ENCODE peak calls at places on chromosomes 1 and 21, in seven cellular contexts. E is stimulated activated naive CD8-positive, alpha-beta T cell treated with anti-CD3 and anti-CD28 coated beads, Interleukin-15, Interleukin-2, amounts not matched to agents 100 U/mL and 50 U/mL, for 24 hours; J is smooth muscle cell of the brain vasculature; N is fibroblast of the aortic adventitia; P is SK-N-MC; O is NCI-H524; G is GM19239. R is an unnamed sample.

GRCh38 chr1:14415396-14415795 is 183.1 kb upstream of the KAZN start:
- DNase-seq in G (no peak), O (no peak), N (no peak), E (peak), J (no peak), P (no peak), R (no peak)

GRCh38 chr1:67629370-67630075 is 55.5 kb upstream of the GADD45A start:
- DNase-seq in N (peak), G (no peak), O (no peak), E (no peak), J (no peak), P (no peak), R (no peak)

GRCh38 chr1:172609528-172609927 is 49.4 kb upstream of the FASLG start:
- DNase-seq in G (no peak), E (no peak), J (no peak), N (peak), O (no peak), P (no peak), R (peak)

GRCh38 chr1:202230061-202230938 is 36.7 kb downstream of the LGR6 start:
- DNase-seq in O (no peak), E (no peak), P (no peak), N (no peak), G (no peak), J (no peak), R (no peak)

GRCh38 chr1:167635233-167635648 is 5.2 kb downstream of the RCSD1 start:
- DNase-seq in P (no peak), G (no peak), O (peak), J (peak), N (peak), E (no peak), R (no peak)

GRCh38 chr1:156816561-156817328 is at the start of gene SH2D2A:
- DNase-seq in P (no peak), E (peak), N (no peak), J (no peak), G (peak), O (no peak), R (peak)

GRCh38 chr1:220787069-220787614 is 429 bp downstream of the MTARC1 start:
- DNase-seq in N (no peak), G (no peak), P (no peak), J (no peak), O (no peak), E (no peak), R (no peak)

GRCh38 chr21:18248171-18248570 is 3.5 kb downstream of the CHODL start:
- DNase-seq in J (no peak), O (no peak), N (no peak), G (no peak), P (no peak), E (no peak), R (no peak)

GRCh38 chr1:168920456-168921094 is 185.9 kb upstream of the ATP1B1 start:
- DNase-seq in G (no peak), J (no peak), E (no peak), P (no peak), N (peak), O (no peak), R (no peak)

GRCh38 chr1:180381184-180381580 is 121.2 kb downstream of the ACBD6 start:
- DNase-seq in G (no peak), E (no peak), O (no peak), N (no peak), J (no peak), P (no peak), R (no peak)